ENCODE peak calls at places on chromosomes 1 and 21, in four cellular contexts. H is endothelial cell, L is BJ, J is lung. W is an unnamed sample.

GRCh38 chr1:15788624-15789301 is 18.7 kb downstream of the UQCRHL start:
- DNase-seq in J (no peak), H (no peak), L (no peak), W (no peak)

GRCh38 chr1:165592945-165593823 is 37.9 kb upstream of the MGST3 start:
- DNase-seq in H (peak; percentile 77), J (peak; percentile 74), L (no peak), W (peak; percentile 89)

GRCh38 chr1:109671067-109671466 is 3.2 kb downstream of the GSTM2 start:
- DNase-seq in L (no peak), J (peak; percentile 25), H (no peak), W (no peak)

GRCh38 chr1:27603320-27603961 is 503 bp downstream of the AHDC1 start:
- DNase-seq in J (no peak), L (no peak), H (peak; percentile 46), W (peak; percentile 63)

GRCh38 chr1:56320873-56321272 is 258.5 kb downstream of the PLPP3 start:
- DNase-seq in H (no peak), L (no peak), J (no peak), W (no peak)

GRCh38 chr1:64183985-64184440 is 19.4 kb upstream of the UBE2U start:
- DNase-seq in H (no peak), L (no peak), J (no peak), W (no peak)

GRCh38 chr1:177849130-177849529 is 120.7 kb downstream of the SEC16B start:
- DNase-seq in L (no peak), H (no peak), J (no peak), W (no peak)

GRCh38 chr21:29196021-29196663 is 65.7 kb downstream of the MAP3K7CL start:
- DNase-seq in L (peak; percentile 56), J (peak; percentile 73), H (no peak), W (peak; percentile 88)

GRCh38 chr21:31862078-31862477 is 10.7 kb upstream of the HUNK start:
- DNase-seq in H (no peak), L (no peak), J (peak; percentile 46), W (no peak)

GRCh38 chr1:221740941-221741363 is 937 bp downstream of the DUSP10 start:
- DNase-seq in H (no peak), L (no peak), J (peak; percentile 34), W (peak; percentile 39)

GRCh38 chr1:158289722-158290570 is at the start of gene CD1C:
- DNase-seq in J (no peak), L (no peak), H (no peak), W (no peak)

GRCh38 chr1:235106457-235106856 is 22.2 kb downstream of the TOMM20 start:
- DNase-seq in L (no peak), J (no peak), H (no peak), W (no peak)

GRCh38 chr1:40708750-40709099 is 17.2 kb downstream of the NFYC start:
- DNase-seq in L (peak; percentile 39), H (no peak), J (no peak), W (no peak)

GRCh38 chr1:88228153-88228552 is 455.9 kb upstream of the PKN2 start:
- DNase-seq in H (no peak), J (no peak), L (no peak), W (no peak)
- TF ChIP-seq CTCF in H (no peak), J (no peak), L (no peak), W (no peak)

GRCh38 chr1:29713857-29714256 is 477.5 kb downstream of the PTPRU start:
- DNase-seq in J (no peak), L (no peak), H (no peak), W (no peak)
- TF ChIP-seq CTCF in J (no peak), L (peak; percentile 37), H (no peak), W (no peak)

DNA sequence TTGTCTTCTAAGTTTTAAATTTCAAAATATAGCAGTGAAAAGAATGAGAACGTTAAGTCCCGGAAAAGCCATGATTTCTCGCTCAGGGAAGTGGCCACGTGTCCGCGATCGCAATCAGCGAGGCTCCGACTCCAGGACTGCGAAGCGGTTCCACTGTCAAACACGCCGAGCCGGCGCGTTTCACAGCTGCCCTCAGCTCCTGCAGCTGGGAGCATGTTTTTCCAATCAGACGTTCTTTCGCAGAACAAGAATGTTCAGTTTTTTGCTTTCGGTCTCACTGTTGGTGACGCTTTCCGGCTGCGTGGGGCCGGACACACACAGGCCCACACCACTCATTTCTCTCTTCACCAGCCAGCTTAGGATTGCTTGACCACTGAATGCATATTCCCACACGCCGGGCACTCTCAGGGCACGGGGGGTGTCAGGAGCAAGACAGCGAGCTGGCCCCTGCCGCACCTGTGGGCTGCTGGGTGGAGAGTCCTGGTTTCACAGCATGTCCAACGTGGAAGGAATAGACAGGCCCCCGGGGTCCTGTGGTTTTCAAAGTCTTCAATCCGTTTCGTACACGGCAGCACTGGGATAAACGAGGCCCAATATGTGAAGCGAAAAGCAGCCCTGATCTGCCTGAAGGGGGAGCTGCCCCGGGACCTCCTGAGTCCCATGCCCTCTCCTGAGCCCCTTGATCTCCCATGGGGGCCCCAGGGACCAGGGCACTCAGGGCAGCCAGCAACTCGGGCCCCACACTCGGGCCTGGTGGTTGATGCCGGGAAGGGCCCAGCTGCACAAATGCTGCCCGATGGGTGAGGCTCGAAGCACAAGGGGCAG is 47.3 kb upstream of the COL18A1 start:
- DNase-seq in J (no peak), H (no peak), L (no peak), W (no peak)
- TF ChIP-seq CTCF in J (no peak), H (no peak), L (no peak), W (no peak)

GRCh38 chr1:201650608-201650933 is 111.6 kb downstream of the NAV1 start:
- DNase-seq in L (no peak), H (no peak), J (no peak), W (no peak)

GRCh38 chr1:201648911-201649775 is 110.2 kb downstream of the NAV1 start:
- DNase-seq in H (no peak), L (no peak), J (no peak), W (no peak)

GRCh38 chr1:201648066-201648910 is 109.4 kb downstream of the NAV1 start:
- DNase-seq in H (peak; percentile 57), J (no peak), L (no peak), W (peak; percentile 7)

GRCh38 chr1:201652180-201652579 is 113.3 kb downstream of the NAV1 start:
- DNase-seq in L (no peak), J (no peak), H (no peak), W (no peak)

DNA sequence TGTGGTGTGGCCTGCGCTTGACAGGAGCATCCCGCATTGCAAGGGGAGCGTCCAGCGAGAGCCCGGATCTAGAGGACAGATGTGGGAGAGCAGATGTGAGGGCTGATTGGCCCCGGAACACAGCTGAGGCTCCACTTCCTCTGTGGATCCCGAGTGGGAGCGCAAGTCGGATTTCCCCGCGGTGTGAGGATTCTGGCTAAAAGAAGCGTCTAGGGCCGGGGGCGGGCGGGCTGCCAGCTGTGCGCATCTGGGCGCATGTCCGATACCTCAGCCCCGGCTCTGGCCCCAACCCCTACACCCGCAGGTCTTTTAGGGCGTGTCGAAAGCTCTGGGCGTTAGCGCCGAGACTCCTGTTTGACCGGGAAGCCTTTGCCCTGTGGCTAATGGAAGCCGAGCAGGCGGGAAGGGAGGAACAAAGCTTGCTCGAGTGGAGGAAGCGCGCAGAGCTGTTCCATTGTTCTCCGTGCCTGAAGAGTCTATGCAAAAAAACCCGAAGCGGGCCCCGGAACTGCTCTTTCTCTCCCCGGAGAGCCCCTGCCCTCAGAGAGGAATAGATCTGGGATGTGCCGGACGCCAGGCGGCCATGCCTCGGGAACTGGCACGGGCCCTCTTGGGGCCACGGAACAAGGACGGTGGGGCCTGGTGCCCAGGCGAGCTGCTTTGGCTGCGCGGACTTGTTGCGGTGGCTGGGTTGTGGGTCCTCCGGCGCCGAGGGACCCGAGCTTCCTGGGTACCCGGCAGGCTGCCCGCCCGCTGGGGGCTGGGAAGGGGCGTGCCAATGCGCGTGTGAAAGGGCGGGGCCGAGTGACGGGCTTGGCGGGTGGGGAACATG is 111.1 kb downstream of the NAV1 start:
- DNase-seq in J (peak; percentile 74), H (peak; percentile 61), L (no peak), W (peak; percentile 12)
- TF ChIP-seq CTCF in J (no peak), H (no peak), L (peak; percentile 27), W (no peak)

GRCh38 chr1:22241811-22242210 is 98.9 kb upstream of the WNT4 start:
- DNase-seq in L (no peak), J (no peak), H (no peak), W (no peak)

GRCh38 chr1:22246755-22247480 is 104.0 kb upstream of the WNT4 start:
- DNase-seq in H (no peak), J (no peak), L (no peak), W (no peak)

GRCh38 chr1:22245716-22246115 is 102.8 kb upstream of the WNT4 start:
- DNase-seq in L (no peak), J (no peak), H (no peak), W (no peak)

GRCh38 chr1:22247527-22248218 is 104.8 kb upstream of the WNT4 start:
- DNase-seq in H (no peak), L (no peak), J (no peak), W (no peak)

DNA sequence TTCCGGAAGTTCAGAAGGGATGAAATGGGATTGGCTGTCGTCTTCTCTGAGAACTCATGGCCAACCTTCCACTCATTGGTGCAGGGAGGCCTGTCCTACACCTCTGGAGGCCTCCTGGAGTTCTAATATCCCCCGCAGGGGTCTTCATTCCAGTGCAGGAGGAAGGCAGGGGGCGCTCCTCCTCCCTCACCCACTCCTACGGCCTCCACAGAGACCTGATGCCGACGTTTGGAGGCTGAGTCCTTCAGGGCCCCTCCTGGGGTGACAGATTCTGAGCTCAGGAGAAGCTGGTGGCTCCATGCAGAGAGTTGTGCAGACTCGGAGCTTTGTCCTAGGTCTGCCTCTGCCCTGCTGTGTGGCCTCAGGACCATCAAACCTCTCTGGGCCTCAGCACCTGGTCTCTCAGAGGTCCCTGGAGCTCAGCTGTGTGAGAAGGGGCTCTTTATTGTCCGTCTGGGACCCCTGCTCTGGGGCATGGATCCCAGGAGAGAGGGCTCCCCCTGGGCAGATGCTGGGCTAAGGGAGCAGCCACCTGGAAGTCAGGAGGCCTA is 102.3 kb upstream of the WNT4 start:
- DNase-seq in H (no peak), L (no peak), J (no peak), W (no peak)
- TF ChIP-seq CTCF in H (no peak), L (no peak), J (no peak), W (no peak)